ENCODE peak calls at places on chromosomes 16 and 17, in five cellular contexts. I, S, L, J and T are unnamed samples. For H3K4me1, the result is how much of the 10 kb centered on the place peaks cover.

GRCh38 chr16:88347656-88348376 is 34.9 kb upstream of the ZNF469 start:
- DNase-seq in L (no peak), I (no peak), S (no peak), J (no peak), T (no peak)

GRCh38 chr17:28963841-28964240 is 12.5 kb upstream of the PHF12 start:
- DNase-seq in S (no peak), L (no peak), J (no peak), I (no peak), T (no peak)

GRCh38 chr16:12186774-12187335 is 210.3 kb downstream of the SNX29 start:
- DNase-seq in L (peak), S (peak), I (no peak), J (no peak), T (peak)

GRCh38 chr17:69518951-69519350 is 104.5 kb downstream of the MAP2K6 start:
- DNase-seq in J (no peak), L (no peak), S (peak), I (no peak), T (no peak)

GRCh38 chr17:2634361-2634960 is 41.0 kb downstream of the PAFAH1B1 start:
- DNase-seq in L (no peak), I (no peak), J (peak), S (no peak), T (peak)

GRCh38 chr16:84477661-84478060 is 26.8 kb downstream of the MEAK7 start:
- DNase-seq in L (no peak), I (no peak), J (no peak), S (no peak), T (no peak)

GRCh38 chr16:10765772-10766171 is 22.1 kb downstream of the NUBP1 start:
- DNase-seq in J (no peak), S (no peak), I (no peak), L (no peak), T (no peak)

GRCh38 chr17:31745964-31746650 is 112.9 kb downstream of the COPRS start:
- DNase-seq in I (no peak), J (no peak), L (peak), S (peak), T (no peak)

GRCh38 chr16:16048904-16049582 is 99.6 kb downstream of the ABCC1 start:
- DNase-seq in S (no peak), L (no peak), J (no peak), I (no peak), T (no peak)

GRCh38 chr16:49280022-49280741 is 1.5 kb downstream of the CBLN1 start:
- DNase-seq in J (no peak), I (peak), L (no peak), S (no peak), T (no peak)

GRCh38 chr17:42519546-42520444 is 16.2 kb upstream of the NAGLU start:
- DNase-seq in L (peak), I (peak), J (peak), S (peak), T (peak)

GRCh38 chr17:76239538-76240274 is 587 bp downstream of the RNF157 start:
- DNase-seq in J (no peak), S (no peak), L (no peak), I (peak), T (no peak)

GRCh38 chr16:17275076-17275732 is 195.6 kb downstream of the XYLT1 start:
- DNase-seq in S (no peak), J (peak), I (no peak), L (no peak), T (peak)

GRCh38 chr17:42310281-42311156 is 22.2 kb downstream of the STAT5A start:
- DNase-seq in L (no peak), I (peak), S (no peak), J (no peak), T (no peak)

GRCh38 chr17:80956321-80957190 is 35.1 kb upstream of the CHMP6 start:
- DNase-seq in L (no peak), S (no peak), J (no peak), I (peak), T (no peak)

GRCh38 chr16:72125635-72126428 is 32.2 kb downstream of the DHX38 start:
- DNase-seq in L (no peak), S (no peak), J (no peak), I (no peak), T (no peak)

GRCh38 chr16:85286970-85287814 is 174.9 kb upstream of the CIBAR2 start:
- DNase-seq in I (no peak), S (no peak), L (peak), J (no peak), T (no peak)

GRCh38 chr17:53061446-53061845 is 761.3 kb upstream of the KIF2B start:
- DNase-seq in L (no peak), J (no peak), I (no peak), S (no peak), T (no peak)

GRCh38 chr16:2702871-2703745 is 16.9 kb downstream of the PRSS27 start:
- DNase-seq in J (no peak), I (no peak), L (no peak), S (no peak), T (no peak)

GRCh38 chr16:66295761-66296546 is 70.5 kb upstream of the CDH5 start:
- DNase-seq in I (no peak), J (no peak), L (no peak), S (no peak), T (peak)

GRCh38 chr16:81491522-81492188 is 47.0 kb downstream of the CMIP start:
- DNase-seq in L (peak), S (peak), J (no peak), I (no peak), T (no peak)

GRCh38 chr17:27585792-27586191 is 45.2 kb upstream of the LGALS9 start:
- DNase-seq in I (no peak), J (no peak), S (no peak), L (no peak), T (no peak)

GRCh38 chr16:1781254-1781653 is 1.1 kb downstream of the SPSB3 start:
- DNase-seq in I (no peak), J (no peak), L (no peak), S (no peak), T (no peak)

GRCh38 chr17:10127819-10128375 is 70.5 kb downstream of the GAS7 start:
- DNase-seq in I (peak), L (peak), J (no peak), S (no peak), T (no peak)

GRCh38 chr16:3838600-3839401 is 41.7 kb downstream of the CREBBP start:
- DNase-seq in S (no peak), J (no peak), L (no peak), I (no peak), T (no peak)

GRCh38 chr17:8846768-8847211 is 20.7 kb downstream of the PIK3R6 start:
- DNase-seq in J (peak), L (peak), S (peak), I (peak), T (no peak)

GRCh38 chr17:17098426-17099035 is 56.3 kb downstream of the MPRIP start:
- DNase-seq in L (peak), J (no peak), S (no peak), I (no peak), T (no peak)

GRCh38 chr17:50534222-50534978 is 1.9 kb downstream of the EPN3 start:
- DNase-seq in L (no peak), J (peak), S (no peak), I (peak), T (peak)

GRCh38 chr17:78174332-78174869 is 6.0 kb downstream of the SYNGR2 start:
- DNase-seq in J (no peak), L (no peak), I (no peak), S (peak), T (peak)

GRCh38 chr17:28756025-28756804 is 12.4 kb downstream of the TRAF4 start:
- DNase-seq in I (no peak), J (no peak), S (no peak), L (no peak), T (no peak)

GRCh38 chr17:49445561-49445960 is 30.9 kb upstream of the PHB1 start:
- DNase-seq in S (no peak), I (no peak), J (no peak), L (no peak), T (no peak)

GRCh38 chr16:3143189-3143588 is 8.4 kb downstream of the ZNF213 start:
- DNase-seq in S (no peak), J (no peak), L (no peak), I (no peak), T (no peak)

GRCh38 chr16:89350701-89351380 is 133.3 kb downstream of the ZNF778 start:
- DNase-seq in S (no peak), L (no peak), J (no peak), I (no peak), T (no peak)

GRCh38 chr16:3008749-3009088 is 4.0 kb upstream of the CLDN9 start:
- DNase-seq in I (no peak), L (no peak), S (no peak), J (no peak), T (no peak)

GRCh38 chr17:74514632-74515035 is 16.6 kb downstream of the CD300LB start:
- DNase-seq in J (no peak), I (no peak), S (no peak), L (no peak), T (peak)

GRCh38 chr17:2939714-2940351 is 123.6 kb downstream of the OR1D5 start:
- DNase-seq in I (no peak), S (no peak), J (no peak), L (no peak), T (no peak)

GRCh38 chr16:82895843-82896242 is 269.1 kb downstream of the CDH13 start:
- DNase-seq in I (no peak), S (no peak), J (no peak), L (no peak), T (no peak)

GRCh38 chr16:82888616-82889015 is 261.8 kb downstream of the CDH13 start:
- DNase-seq in I (no peak), J (no peak), L (peak), S (peak), T (no peak)

GRCh38 chr16:82892327-82892726 is 265.6 kb downstream of the CDH13 start:
- DNase-seq in L (no peak), J (no peak), S (no peak), I (no peak), T (no peak)

GRCh38 chr16:82891918-82892317 is 265.1 kb downstream of the CDH13 start:
- DNase-seq in J (no peak), S (no peak), I (no peak), L (no peak), T (no peak)

DNA sequence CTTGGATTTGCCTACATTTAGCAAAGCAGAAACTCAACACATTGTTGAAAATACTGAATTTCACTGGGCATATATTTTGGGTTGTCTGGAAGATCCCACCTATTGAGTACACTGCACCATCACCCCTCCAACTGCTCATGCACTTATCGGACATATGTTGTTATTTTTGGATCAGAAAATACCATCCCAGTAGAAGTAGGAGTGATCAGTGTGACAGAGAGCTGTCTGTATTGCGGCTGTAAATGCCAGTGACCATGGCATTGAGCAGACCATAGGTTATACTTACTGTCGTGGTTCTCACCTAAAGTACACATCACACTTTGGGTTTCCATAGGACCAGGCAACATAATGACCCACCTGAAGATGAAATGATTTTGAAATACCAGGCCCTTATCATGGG is 264.7 kb downstream of the CDH13 start:
- DNase-seq in L (no peak), I (no peak), S (no peak), J (no peak), T (no peak)
- H3K4me1 ChIP-seq in L (under half), I (under half), S (under half), J (under half), T (under half)

GRCh38 chr16:58652741-58653140 is 23.1 kb upstream of the CNOT1 start:
- DNase-seq in L (peak), S (no peak), J (no peak), I (peak), T (no peak)

GRCh38 chr16:58655215-58655596 is 25.6 kb upstream of the CNOT1 start:
- DNase-seq in J (no peak), L (no peak), S (no peak), I (no peak), T (no peak)

GRCh38 chr16:58654456-58655214 is 25.0 kb upstream of the CNOT1 start:
- DNase-seq in S (no peak), J (no peak), I (no peak), L (no peak), T (no peak)

GRCh38 chr16:58649707-58650106 is 20.1 kb upstream of the CNOT1 start:
- DNase-seq in J (no peak), L (no peak), S (no peak), I (no peak), T (no peak)

GRCh38 chr16:58651965-58652348 is 22.3 kb upstream of the CNOT1 start:
- DNase-seq in I (no peak), J (no peak), S (no peak), L (no peak), T (no peak)
- H3K4me2 ChIP-seq in I (no peak), J (no peak), S (no peak), L (no peak), T (no peak)

GRCh38 chr16:56681939-56682702 is at the start of gene MT1X:
- DNase-seq in L (peak), J (peak), I (peak), S (peak), T (peak)

GRCh38 chr16:56679813-56680212 is 2.5 kb upstream of the MT1X start:
- DNase-seq in I (no peak), L (no peak), S (no peak), J (peak), T (peak)

GRCh38 chr16:56675685-56676210 is 6.1 kb downstream of the MT1H start:
- DNase-seq in L (no peak), J (no peak), I (no peak), S (no peak), T (no peak)

GRCh38 chr16:56677474-56677873 is 4.8 kb upstream of the MT1X start:
- DNase-seq in S (no peak), L (no peak), J (no peak), I (no peak), T (no peak)

GRCh38 chr16:56679078-56679730 is 3.1 kb upstream of the MT1X start:
- DNase-seq in I (no peak), L (no peak), J (no peak), S (no peak), T (no peak)
- H3K4me1 ChIP-seq in I (under half), L (under half), J (under half), S (under half), T (under half)

GRCh38 chr17:142876-143784 is 5.8 kb downstream of the SCGB1C2 start:
- DNase-seq in L (no peak), I (no peak), J (no peak), S (no peak), T (no peak)
- H3K4me2 ChIP-seq in L (no peak), I (no peak), J (no peak), S (no peak), T (peak)

GRCh38 chr17:67315865-67316264 is 50.5 kb downstream of the PSMD12 start:
- DNase-seq in S (no peak), L (no peak), J (no peak), I (no peak), T (no peak)

GRCh38 chr17:67316776-67317175 is 49.6 kb downstream of the PSMD12 start:
- DNase-seq in I (no peak), S (no peak), J (no peak), L (no peak), T (no peak)

GRCh38 chr17:67310406-67310805 is 56.0 kb downstream of the PSMD12 start:
- DNase-seq in S (no peak), J (no peak), L (no peak), I (no peak), T (no peak)

GRCh38 chr17:67311551-67311950 is 54.8 kb downstream of the PSMD12 start:
- DNase-seq in L (no peak), J (no peak), S (no peak), I (no peak), T (no peak)

DNA sequence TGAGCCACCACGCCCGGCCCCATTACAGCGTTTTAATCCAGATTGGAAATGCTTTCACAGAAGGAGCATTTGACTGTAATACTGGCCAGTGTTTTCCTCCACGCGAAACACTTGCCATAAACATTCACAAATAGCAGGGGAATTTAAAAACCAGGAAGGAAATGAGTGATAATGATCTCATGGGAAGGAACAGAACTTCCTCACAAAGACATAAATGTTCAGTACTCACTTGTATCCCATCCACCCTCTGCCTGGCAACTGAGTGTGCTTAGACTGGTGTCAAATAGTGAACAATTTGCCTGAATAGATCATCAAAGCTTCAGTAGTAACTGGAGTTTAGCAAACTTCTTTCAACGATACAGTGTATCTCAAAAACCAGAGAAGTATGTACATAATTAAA is 54.1 kb downstream of the PSMD12 start:
- DNase-seq in J (no peak), L (no peak), S (peak), I (no peak), T (no peak)
- H3K4me1 ChIP-seq in J (under half), L (under half), S (under half), I (under half), T (under half)